ENCODE peak calls at places on chromosomes 5 and 9, in five cellular contexts. S, R, I, Z and V are unnamed samples.

GRCh38 chr5:116576043-116576713 is 1.6 kb upstream of the SEMA6A start:
- DNase-seq in S (peak; percentile 30), R (peak; percentile 69), I (no peak), Z (peak; percentile 74), V (peak; percentile 72)

GRCh38 chr5:88377705-88378656 is 109.3 kb upstream of the TMEM161B start:
- DNase-seq in S (no peak), R (no peak), I (no peak), Z (no peak), V (no peak)

GRCh38 chr9:133954862-133955529 is 37.1 kb downstream of the VAV2 start:
- DNase-seq in S (no peak), R (peak; percentile 24), I (no peak), Z (no peak), V (no peak)

GRCh38 chr5:133420440-133421301 is 191.7 kb downstream of the FSTL4 start:
- DNase-seq in S (no peak), R (no peak), I (no peak), Z (no peak), V (no peak)

GRCh38 chr9:118302721-118303120 is 598.5 kb downstream of the TLR4 start:
- DNase-seq in S (no peak), R (no peak), I (no peak), Z (no peak), V (no peak)

GRCh38 chr9:10525972-10526371 is 86.8 kb downstream of the PTPRD start:
- DNase-seq in S (no peak), R (no peak), I (no peak), Z (no peak), V (no peak)

GRCh38 chr9:77897292-77897691 is 134.3 kb downstream of the GNAQ start:
- DNase-seq in S (no peak), R (no peak), I (no peak), Z (no peak), V (peak; percentile 30)

GRCh38 chr5:52598954-52599353 is 188.8 kb upstream of the ITGA1 start:
- DNase-seq in S (no peak), R (no peak), I (no peak), Z (no peak), V (no peak)

GRCh38 chr5:54553659-54554207 is 36.2 kb downstream of the SNX18 start:
- DNase-seq in S (no peak), R (no peak), I (no peak), Z (peak; percentile 87), V (peak; percentile 93)